ENCODE peak calls at places on chromosomes 3 and 15, in five cellular contexts. A is neuronal stem cell, Z is H9, J is mesenchymal stem cell, R is H1. S is an unnamed sample.

GRCh38 chr3:128845695-128846491 is 33.5 kb upstream of the ACAD9 start:
- DNase-seq in Z (peak), A (peak), J (peak), R (peak), S (peak)

GRCh38 chr3:105526349-105527111 is 159.8 kb downstream of the ALCAM start:
- DNase-seq in A (no peak), Z (no peak), R (no peak), J (peak), S (no peak)

GRCh38 chr3:69567026-69567767 is 172.1 kb upstream of the MITF start:
- DNase-seq in J (no peak), R (no peak), A (no peak), Z (no peak), S (no peak)

GRCh38 chr3:102163039-102163817 is 271.6 kb upstream of the ZPLD1 start:
- DNase-seq in Z (no peak), A (no peak), R (no peak), J (peak), S (peak)

GRCh38 chr15:70197945-70198361 is 100.2 kb upstream of the TLE3 start:
- DNase-seq in R (no peak), A (no peak), J (no peak), Z (no peak), S (peak)

GRCh38 chr15:85589873-85590272 is 204.9 kb downstream of the KLHL25 start:
- DNase-seq in J (peak), R (no peak), Z (no peak), A (no peak), S (no peak)

GRCh38 chr15:76576526-76577279 is 240.1 kb downstream of the ISL2 start:
- DNase-seq in A (no peak), R (no peak), J (peak), Z (no peak), S (no peak)

GRCh38 chr3:8451696-8452095 is 49.9 kb upstream of the LMCD1 start:
- DNase-seq in R (no peak), A (no peak), J (no peak), Z (no peak), S (no peak)

DNA sequence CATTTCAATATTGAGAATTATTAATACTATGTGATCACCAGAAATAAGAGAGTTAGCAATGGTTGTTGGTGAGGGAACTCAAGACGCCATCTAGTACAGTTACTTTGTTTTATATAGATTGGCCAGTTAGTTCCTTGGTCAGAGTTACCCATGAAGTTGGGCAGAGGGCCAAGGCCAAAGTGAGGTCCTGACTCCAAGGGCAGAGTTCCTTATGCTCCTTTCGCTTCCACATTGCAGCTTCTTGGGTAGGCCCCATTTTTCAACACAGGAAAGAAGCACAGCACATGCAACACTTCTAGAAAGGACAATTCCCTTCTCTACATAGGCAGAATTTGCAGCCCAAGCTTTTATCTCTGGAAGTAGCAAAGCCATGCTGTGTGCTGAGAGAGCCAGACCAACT is 178.6 kb downstream of the KCNAB1 start:
- DNase-seq in R (no peak), A (no peak), J (no peak), Z (no peak), S (peak)
- H2BK12ac ChIP-seq in R (no peak), A (no peak), J (no peak), Z (no peak), S (no peak)

GRCh38 chr15:45262906-45263456 is 10.9 kb downstream of the SLC28A2 start:
- DNase-seq in R (no peak), J (no peak), A (no peak), Z (no peak), S (peak)
- H3K27ac ChIP-seq in R (no peak), J (no peak), A (no peak), Z (no peak), S (peak)

GRCh38 chr15:35020974-35021373 is 32.9 kb upstream of the ZNF770 start:
- DNase-seq in A (no peak), Z (no peak), J (no peak), R (no peak), S (no peak)
- H2BK12ac ChIP-seq in A (no peak), Z (no peak), J (no peak), R (peak), S (no peak)

DNA sequence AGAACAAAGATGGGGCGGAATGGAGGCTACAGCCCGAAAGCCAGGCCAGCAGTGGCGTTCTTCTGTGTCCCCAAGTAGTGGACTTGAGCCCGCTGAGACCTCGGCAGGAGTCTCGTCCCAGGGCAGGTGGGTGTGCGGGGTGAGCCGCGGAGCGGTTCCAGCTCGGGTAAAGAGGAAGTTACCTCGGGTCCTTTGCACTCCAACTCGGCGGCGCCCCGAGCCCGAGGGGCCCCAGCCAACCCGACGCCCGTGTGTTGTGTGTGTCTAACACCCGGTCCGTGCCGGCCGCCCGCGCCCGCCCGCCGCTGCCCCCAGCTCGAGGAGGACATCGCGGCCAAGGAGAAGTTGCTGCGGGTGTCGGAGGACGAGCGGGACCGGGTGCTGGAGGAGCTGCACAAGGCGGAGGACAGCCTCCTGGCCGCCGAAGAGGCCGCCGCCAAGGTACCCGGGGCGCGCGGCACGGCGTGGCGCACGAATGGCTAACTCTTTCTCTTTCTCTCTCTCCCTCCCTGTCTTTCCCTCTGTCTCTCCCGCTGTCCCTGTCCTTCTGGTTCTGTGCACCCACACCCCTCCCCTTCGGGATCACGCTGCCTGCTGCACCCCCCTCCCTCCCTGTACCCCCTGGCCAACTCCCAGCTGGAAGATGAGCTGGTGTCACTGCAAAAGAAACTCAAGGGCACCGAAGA is 987 bp downstream of the TPM1 start:
- DNase-seq in R (no peak), J (peak), Z (no peak), A (no peak), S (no peak)
- H3K27ac ChIP-seq in R (peak), J (peak), Z (no peak), A (peak), S (peak)